ENCODE peak calls at places on chromosome 19, in eight cellular contexts. O, N, P, S, I, Y, V and X are unnamed samples.

GRCh38 chr19:52492201-52492960 is 35.1 kb upstream of the ZNF808 start:
- DNase-seq in S (no peak), I (peak), P (no peak), O (peak), N (no peak), Y (no peak), V (no peak), X (no peak)

GRCh38 chr19:35500611-35501010 is 10.3 kb upstream of the KRTDAP start:
- DNase-seq in N (no peak), Y (no peak), V (no peak), O (no peak), S (no peak), P (no peak), I (no peak), X (no peak)

GRCh38 chr19:37329686-37330085 is 41.2 kb upstream of the ZNF527 start:
- DNase-seq in S (no peak), O (no peak), I (no peak), Y (no peak), P (peak), V (no peak), N (no peak), X (no peak)

GRCh38 chr19:12872941-12873890 is 8.0 kb downstream of the DNASE2 start:
- DNase-seq in N (peak), V (peak), I (peak), O (peak), P (peak), S (no peak), Y (peak), X (no peak)

GRCh38 chr19:11087870-11088507 is 1.3 kb upstream of the LDLR start:
- DNase-seq in Y (no peak), I (no peak), O (no peak), P (no peak), V (no peak), N (no peak), S (no peak), X (no peak)

GRCh38 chr19:3243851-3244700 is 19.6 kb downstream of the CELF5 start:
- DNase-seq in I (peak), Y (peak), O (peak), V (peak), P (peak), N (peak), S (no peak), X (no peak)

GRCh38 chr19:13172335-13173128 is 22.3 kb downstream of the IER2 start:
- DNase-seq in Y (peak), V (peak), I (peak), O (peak), S (peak), P (peak), N (peak), X (no peak)

GRCh38 chr19:31338069-31338767 is 11.0 kb downstream of the TSHZ3 start:
- DNase-seq in I (no peak), V (no peak), O (no peak), N (no peak), S (no peak), Y (peak), P (peak), X (no peak)

GRCh38 chr19:41376241-41376997 is at the start of gene TMEM91:
- DNase-seq in I (peak), O (peak), S (no peak), P (no peak), V (peak), N (peak), Y (peak), X (no peak)

GRCh38 chr19:14463747-14464146 is 11.4 kb downstream of the PTGER1 start:
- DNase-seq in O (no peak), Y (no peak), I (no peak), V (no peak), P (no peak), N (no peak), S (no peak), X (no peak)

GRCh38 chr19:27741236-27741635 is 1471.7 kb downstream of the UQCRFS1 start:
- DNase-seq in V (no peak), O (no peak), Y (no peak), P (no peak), N (no peak), I (no peak), S (no peak), X (no peak)

GRCh38 chr19:41915248-41916032 is 12.8 kb downstream of the ERFL start:
- DNase-seq in O (no peak), N (no peak), V (no peak), S (no peak), P (no peak), Y (no peak), I (no peak), X (no peak)

GRCh38 chr19:16394681-16395375 is 70.2 kb downstream of the KLF2 start:
- DNase-seq in I (no peak), O (no peak), V (no peak), S (no peak), Y (peak), P (no peak), N (no peak), X (no peak)